ENCODE peak calls at places on chromosomes 7 and 10, in nine cellular contexts. M is neural progenitor cell, L is IMR-90, D is GM23248, H is HepG2, R is astrocyte, X is PC-3, G is mesenchymal stem cell, W is keratinocyte. S is an unnamed sample.

GRCh38 chr7:93185303-93186027 is 37.3 kb upstream of the SAMD9L start:
- DNase-seq in W (peak; percentile 1), X (peak; percentile 49), G (no peak), D (peak; percentile 54), H (no peak), R (no peak), M (no peak), L (peak; percentile 23), S (peak; percentile 75)

GRCh38 chr10:5094265-5095205 is at the start of gene AKR1C3:
- DNase-seq in W (no peak), D (peak; percentile 88), M (no peak), X (peak; percentile 53), G (peak; percentile 77), R (peak; percentile 50), H (peak; percentile 78), L (peak; percentile 65), S (peak; percentile 80)

GRCh38 chr10:106224676-106225075 is 939.8 kb downstream of the SORCS1 start:
- DNase-seq in D (peak; percentile 54), G (no peak), M (no peak), H (no peak), W (no peak), R (no peak), L (peak; percentile 16), X (peak; percentile 81), S (peak; percentile 35)

GRCh38 chr10:99595770-99596465 is 24.3 kb downstream of the SLC25A28 start:
- DNase-seq in L (no peak), W (no peak), G (peak; percentile 64), M (peak; percentile 36), H (no peak), D (peak; percentile 9), R (no peak), X (no peak), S (no peak)

GRCh38 chr7:157625973-157626790 is 289.4 kb downstream of the DNAJB6 start:
- DNase-seq in D (no peak), R (no peak), L (no peak), X (no peak), W (no peak), H (no peak), M (no peak), G (no peak), S (no peak)

GRCh38 chr10:127694580-127695193 is 42.3 kb upstream of the FOXI2 start:
- DNase-seq in L (no peak), H (peak; percentile 39), D (peak; percentile 25), G (no peak), M (peak; percentile 84), X (peak; percentile 42), W (no peak), R (no peak), S (peak; percentile 5)

GRCh38 chr7:18290223-18290622 is 205.3 kb upstream of the HDAC9 start:
- DNase-seq in D (no peak), W (no peak), X (no peak), H (no peak), M (no peak), L (no peak), G (no peak), R (no peak), S (no peak)

GRCh38 chr10:98589007-98589406 is 142.3 kb upstream of the HPS1 start:
- DNase-seq in G (peak; percentile 69), R (no peak), D (peak; percentile 83), W (peak; percentile 55), H (peak; percentile 68), L (peak; percentile 19), M (no peak), X (no peak), S (peak; percentile 75)

GRCh38 chr7:103113164-103113563 is 35.7 kb downstream of the NAPEPLD start:
- DNase-seq in H (no peak), X (peak; percentile 95), R (peak; percentile 98), W (peak; percentile 73), M (no peak), L (peak; percentile 93), G (peak; percentile 27), D (peak; percentile 94), S (peak; percentile 98)

GRCh38 chr10:93420091-93420490 is 62.0 kb downstream of the MYOF start:
- DNase-seq in H (no peak), W (no peak), D (no peak), M (peak; percentile 87), X (no peak), G (peak; percentile 38), L (peak; percentile 35), R (peak; percentile 35), S (no peak)

GRCh38 chr10:124689911-124690498 is 54.2 kb downstream of the FAM53B start:
- DNase-seq in G (no peak), D (no peak), L (peak; percentile 13), R (no peak), W (no peak), H (no peak), M (no peak), X (no peak), S (no peak)
- H3K9ac ChIP-seq in G (no peak overlapping the region), D (no peak overlapping the region), L (no peak overlapping the region), R (no peak overlapping the region), W (no peak overlapping the region), H (no peak overlapping the region), M (no peak overlapping the region), X (no peak overlapping the region), S (no peak overlapping the region)

GRCh38 chr7:27112960-27113949 is 10.8 kb upstream of the HOXA2 start:
- DNase-seq in W (no peak), X (peak; percentile 84), H (no peak), M (peak; percentile 68), R (peak; percentile 92), L (peak; percentile 95), D (no peak), G (peak; percentile 71), S (peak; percentile 85)
- H3K4me2 ChIP-seq in W (peak overlapping the region; percentile 93), X (peak overlapping the region; percentile 96), H (no peak overlapping the region), M (no peak overlapping the region), R (peak overlapping the region; percentile 91), L (peak overlapping the region; percentile 98), D (no peak overlapping the region), G (peak overlapping the region; percentile 51), S (peak overlapping the region; percentile 95)

GRCh38 chr7:884191-885003 is 8.0 kb downstream of the GET4 start:
- DNase-seq in D (peak; percentile 33), G (no peak), W (no peak), L (no peak), M (no peak), X (no peak), H (no peak), R (no peak), S (no peak)
- H3K4me3 ChIP-seq in D (no peak overlapping the region), G (no peak overlapping the region), W (no peak overlapping the region), L (no peak overlapping the region), M (no peak overlapping the region), X (no peak overlapping the region), H (no peak overlapping the region), R (no peak overlapping the region), S (no peak overlapping the region)

GRCh38 chr10:61627266-61627665 is 35.5 kb upstream of the CABCOCO1 start:
- DNase-seq in W (no peak), H (no peak), D (peak; percentile 60), M (no peak), L (peak; percentile 49), X (no peak), R (peak; percentile 65), G (no peak), S (no peak)
- H3K9ac ChIP-seq in W (no peak overlapping the region), H (no peak overlapping the region), D (no peak overlapping the region), M (no peak overlapping the region), L (no peak overlapping the region), X (no peak overlapping the region), R (no peak overlapping the region), G (no peak overlapping the region), S (no peak overlapping the region)

GRCh38 chr10:76086571-76087260 is 655.3 kb downstream of the LRMDA start:
- DNase-seq in X (peak; percentile 98), H (peak; percentile 60), W (peak; percentile 9), G (peak; percentile 92), M (peak; percentile 28), L (peak; percentile 50), R (peak; percentile 97), D (peak; percentile 74), S (peak; percentile 56)

GRCh38 chr10:76085002-76085401 is 653.6 kb downstream of the LRMDA start:
- DNase-seq in D (no peak), W (no peak), G (no peak), M (no peak), H (no peak), R (no peak), L (no peak), X (no peak), S (no peak)

GRCh38 chr10:76089626-76090185 is 658.3 kb downstream of the LRMDA start:
- DNase-seq in L (no peak), G (no peak), D (no peak), H (no peak), M (no peak), R (no peak), X (no peak), W (no peak), S (peak; percentile 12)

GRCh38 chr10:76082956-76083355 is 651.5 kb downstream of the LRMDA start:
- DNase-seq in D (peak; percentile 47), H (no peak), M (peak; percentile 76), G (peak; percentile 32), L (peak; percentile 29), W (peak; percentile 13), X (peak; percentile 73), R (peak; percentile 83), S (peak; percentile 70)

GRCh38 chr10:76085773-76086570 is 654.5 kb downstream of the LRMDA start:
- DNase-seq in W (no peak), L (no peak), D (peak; percentile 17), X (no peak), G (peak; percentile 83), M (no peak), R (no peak), H (no peak), S (no peak)
- H3K4me2 ChIP-seq in W (no peak overlapping the region), L (no peak overlapping the region), D (peak overlapping the region; percentile 49), X (no peak overlapping the region), G (no peak overlapping the region), M (no peak overlapping the region), R (peak overlapping the region; percentile 38), H (no peak overlapping the region), S (no peak overlapping the region)

GRCh38 chr10:31928531-31929259 is at the start of gene ARHGAP12:
- DNase-seq in W (no peak), X (peak; percentile 71), D (peak; percentile 95), R (peak; percentile 56), M (peak; percentile 95), H (peak; percentile 74), G (peak; percentile 86), L (peak; percentile 77), S (peak; percentile 82)

GRCh38 chr10:31926765-31927596 is 1.6 kb downstream of the ARHGAP12 start:
- DNase-seq in H (no peak), W (no peak), R (no peak), G (peak; percentile 35), M (peak; percentile 10), L (no peak), X (peak; percentile 26), D (peak; percentile 59), S (peak; percentile 13)

GRCh38 chr10:31929260-31929985 is 792 bp upstream of the ARHGAP12 start:
- DNase-seq in R (no peak), G (peak; percentile 59), H (peak; percentile 77), W (no peak), X (peak; percentile 25), L (no peak), M (peak; percentile 43), D (peak; percentile 73), S (peak; percentile 43)

GRCh38 chr10:31926154-31926553 is 2.5 kb downstream of the ARHGAP12 start:
- DNase-seq in G (no peak), W (no peak), D (peak; percentile 61), M (no peak), L (no peak), X (no peak), R (no peak), H (no peak), S (peak; percentile 8)

GRCh38 chr10:31927597-31928530 is 767 bp downstream of the ARHGAP12 start:
- DNase-seq in D (peak; percentile 76), G (peak; percentile 78), M (peak; percentile 85), W (no peak), H (peak; percentile 74), L (peak; percentile 44), R (peak; percentile 43), X (peak; percentile 45), S (peak; percentile 52)
- H3K4me3 ChIP-seq in D (peak overlapping the region; percentile 89), G (peak overlapping the region; percentile 84), M (peak overlapping the region; percentile 74), W (peak overlapping the region; percentile 83), H (peak overlapping the region; percentile 97), L (peak overlapping the region; percentile 71), R (peak overlapping the region; percentile 78), X (peak overlapping the region; percentile 85), S (peak overlapping the region; percentile 92)

GRCh38 chr7:51080622-51081269 is 235.9 kb downstream of the COBL start:
- DNase-seq in W (no peak), R (no peak), H (no peak), D (no peak), L (no peak), M (peak; percentile 88), G (no peak), X (no peak), S (no peak)
- H3K9ac ChIP-seq in W (no peak overlapping the region), R (no peak overlapping the region), H (no peak overlapping the region), D (no peak overlapping the region), L (no peak overlapping the region), M (no peak overlapping the region), G (no peak overlapping the region), X (no peak overlapping the region), S (no peak overlapping the region)

S was measured in mammary epithelial cell.